ENCODE peak calls at places on chromosomes 3 and 15, in six cellular contexts. S is transverse colon, B is IMR-90, A is uterus, I is right lobe of liver, R is stomach. J is an unnamed sample. For H3K36me3, the result is how much of the 10 kb centered on the place peaks cover.

GRCh38 chr15:98873441-98874218 is 134.0 kb downstream of the PGPEP1L start:
- DNase-seq in A (no peak), I (no peak), B (peak), S (no peak), R (no peak), J (no peak)

GRCh38 chr3:170768334-170768801 is 101.6 kb downstream of the RPL22L1 start:
- DNase-seq in S (no peak), B (peak), R (no peak), I (no peak), A (no peak), J (peak)

GRCh38 chr3:31106204-31106603 is 211.7 kb upstream of the GADL1 start:
- DNase-seq in R (no peak), I (no peak), S (peak), A (no peak), B (peak), J (peak)

GRCh38 chr3:167350245-167350862 is 29.7 kb downstream of the ZBBX start:
- DNase-seq in I (no peak), S (no peak), R (no peak), A (no peak), B (no peak), J (no peak)

GRCh38 chr15:88635343-88635742 is 3.5 kb upstream of the ISG20 start:
- DNase-seq in A (no peak), I (no peak), B (no peak), S (peak), R (no peak), J (no peak)

GRCh38 chr3:128435058-128435457 is 31.6 kb downstream of the DNAJB8 start:
- DNase-seq in R (peak), B (no peak), S (no peak), A (no peak), I (no peak), J (no peak)

GRCh38 chr3:190560284-190560895 is 46.5 kb downstream of the IL1RAP start:
- DNase-seq in S (no peak), R (no peak), I (no peak), B (no peak), A (no peak), J (no peak)

GRCh38 chr15:41882689-41883483 is 11.0 kb downstream of the SPTBN5 start:
- DNase-seq in I (peak), S (no peak), B (no peak), R (peak), A (no peak), J (no peak)

GRCh38 chr3:104779324-104779723 is 587.4 kb upstream of the ALCAM start:
- DNase-seq in A (no peak), S (no peak), I (no peak), B (no peak), R (no peak), J (no peak)

GRCh38 chr15:57395292-57395691 is 19.0 kb downstream of the CGNL1 start:
- DNase-seq in R (no peak), B (peak), S (no peak), I (no peak), A (no peak), J (no peak)
- H3K27ac ChIP-seq in R (no peak), B (no peak), S (no peak), I (no peak), A (no peak), J (no peak)

GRCh38 chr3:141311496-141312358 is 56.6 kb upstream of the ZBTB38 start:
- DNase-seq in B (peak), A (peak), S (peak), I (peak), R (peak), J (peak)
- TF ChIP-seq POLR2A in B (peak), A (peak), S (peak), I (peak), R (peak), J (peak)

DNA sequence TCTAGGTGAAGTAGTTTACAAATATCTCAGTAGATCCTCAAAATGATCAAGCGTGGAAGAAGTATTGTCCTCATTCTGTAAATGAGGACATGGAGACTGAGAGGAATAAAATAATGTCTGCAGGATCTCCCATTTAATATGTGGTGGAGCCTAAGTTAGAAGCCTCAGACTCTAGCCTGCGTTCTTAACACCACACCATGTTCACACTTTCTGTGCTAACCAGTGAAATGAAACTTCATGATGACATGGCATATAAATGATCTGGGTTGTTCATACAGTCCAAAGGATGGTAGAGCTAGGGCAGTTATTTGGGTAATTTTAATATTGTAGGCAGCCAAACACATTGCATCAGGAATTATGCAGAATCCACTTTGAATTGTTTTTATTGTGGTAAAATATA is 25.1 kb upstream of the APH1B start:
- DNase-seq in S (no peak), B (no peak), R (no peak), I (no peak), A (no peak), J (no peak)
- H3K36me3 ChIP-seq in S (under half), B (under half), R (under half), I (under half), A (under half), J (under half)

GRCh38 chr15:62895139-62895866 is 147.2 kb upstream of the TPM1 start:
- DNase-seq in A (no peak), S (no peak), I (no peak), B (peak), R (no peak), J (no peak)
- H3K27ac ChIP-seq in A (peak), S (peak), I (peak), B (peak), R (peak), J (no peak)

GRCh38 chr3:48232734-48233133 is 8.2 kb upstream of the ZNF589 start:
- DNase-seq in B (peak), I (no peak), A (peak), S (peak), R (peak), J (peak)
- TF ChIP-seq POLR2A in B (no peak), I (no peak), A (no peak), S (no peak), R (no peak), J (no peak)

GRCh38 chr3:184371570-184372018 is 6.4 kb downstream of the THPO start:
- DNase-seq in S (peak), R (peak), B (peak), I (peak), A (peak), J (no peak)

GRCh38 chr3:184366619-184367321 is 5.3 kb downstream of the POLR2H start:
- DNase-seq in A (no peak), S (no peak), B (peak), R (no peak), I (peak), J (no peak)

GRCh38 chr3:184368116-184368803 is 6.8 kb downstream of the POLR2H start:
- DNase-seq in A (no peak), S (no peak), B (no peak), I (peak), R (no peak), J (no peak)

GRCh38 chr3:184372296-184372821 is 5.6 kb downstream of the THPO start:
- DNase-seq in R (no peak), I (no peak), A (no peak), S (no peak), B (no peak), J (no peak)

GRCh38 chr3:184368804-184369183 is 7.3 kb downstream of the POLR2H start:
- DNase-seq in I (peak), B (peak), R (peak), A (no peak), S (no peak), J (no peak)
- H3K36me3 ChIP-seq in I (under half), B (under half), R (under half), A (under half), S (under half), J (under half)

GRCh38 chr3:11621077-11621476 is 22.6 kb downstream of the VGLL4 start:
- DNase-seq in I (no peak), A (no peak), S (no peak), B (no peak), R (no peak), J (no peak)

GRCh38 chr3:11624161-11624560 is 19.6 kb downstream of the VGLL4 start:
- DNase-seq in R (no peak), S (no peak), A (no peak), I (no peak), B (peak), J (no peak)

GRCh38 chr3:11625376-11626083 is 18.2 kb downstream of the VGLL4 start:
- DNase-seq in A (no peak), B (no peak), I (no peak), S (no peak), R (no peak), J (no peak)

GRCh38 chr3:11624704-11625375 is 18.9 kb downstream of the VGLL4 start:
- DNase-seq in A (no peak), B (no peak), R (no peak), S (no peak), I (no peak), J (no peak)

GRCh38 chr3:11622846-11623550 is 20.7 kb downstream of the VGLL4 start:
- DNase-seq in B (no peak), A (no peak), I (no peak), S (no peak), R (no peak), J (no peak)
- H3K27ac ChIP-seq in B (no peak), A (no peak), I (no peak), S (no peak), R (no peak), J (no peak)

DNA sequence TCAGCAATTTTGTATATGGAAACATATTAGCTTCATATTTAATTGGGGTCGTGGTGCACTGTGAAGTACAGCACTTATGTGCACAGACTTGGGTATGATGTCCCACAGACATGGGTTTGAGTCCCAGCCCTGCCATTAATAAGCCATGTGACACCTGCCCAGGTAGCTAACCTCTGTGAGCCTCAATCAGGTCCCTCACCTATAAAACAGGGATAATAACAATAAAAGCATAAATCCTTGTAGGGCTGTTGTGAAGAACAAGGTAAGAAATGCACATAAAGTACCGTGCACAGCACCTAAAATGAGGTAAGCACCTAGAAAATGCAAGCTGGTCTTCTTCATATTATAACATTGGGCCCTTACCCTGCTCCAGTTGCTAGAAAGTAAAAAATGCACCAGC is 173.5 kb upstream of the WNT5A start:
- DNase-seq in S (no peak), A (no peak), B (no peak), I (no peak), R (no peak), J (no peak)
- TF ChIP-seq POLR2A in S (no peak), A (no peak), B (no peak), I (no peak), R (no peak), J (no peak)

J was measured in tibial nerve.